ENCODE peak calls at places on chromosomes 4 and X, in nine cellular contexts. One of them, this sample, is unnamed.

GRCh38 chr4:14091966-14092365 is 464.4 kb upstream of the BOD1L1 start:
- DNase-seq in GM10248: no peak
- DNase-seq in H9: no peak
- DNase-seq in WTC11: no peak
- DNase-seq in DMS53: no peak
- DNase-seq in effector CD4-positive, alpha-beta T cell: no peak
- DNase-seq in NCI-H1092 treated with DMSO at 0.1 percent for 48 hours: no peak
- DNase-seq in H4: no peak
- DNase-seq in lung: no peak
- DNase-seq in this sample: no peak

GRCh38 chr4:69832326-69833030 is 27.5 kb downstream of the SULT1E1 start:
- DNase-seq in lung: no peak
- DNase-seq in GM10248: no peak
- DNase-seq in DMS53: peak
- DNase-seq in H9: no peak
- DNase-seq in NCI-H1092 treated with DMSO at 0.1 percent for 48 hours: no peak
- DNase-seq in WTC11: no peak
- DNase-seq in effector CD4-positive, alpha-beta T cell: no peak
- DNase-seq in H4: no peak
- DNase-seq in this sample: no peak

GRCh38 chr4:142404191-142404611 is 441.9 kb downstream of the INPP4B start:
- DNase-seq in DMS53: peak
- DNase-seq in lung: no peak
- DNase-seq in effector CD4-positive, alpha-beta T cell: no peak
- DNase-seq in H9: no peak
- DNase-seq in H4: peak
- DNase-seq in WTC11: no peak
- DNase-seq in NCI-H1092 treated with DMSO at 0.1 percent for 48 hours: no peak
- DNase-seq in GM10248: no peak
- DNase-seq in this sample: no peak

GRCh38 chr4:68451246-68452211 is 4.3 kb downstream of the TMPRSS11E start:
- DNase-seq in effector CD4-positive, alpha-beta T cell: no peak
- DNase-seq in GM10248: no peak
- DNase-seq in DMS53: peak
- DNase-seq in lung: no peak
- DNase-seq in WTC11: no peak
- DNase-seq in H4: no peak
- DNase-seq in H9: peak
- DNase-seq in NCI-H1092 treated with DMSO at 0.1 percent for 48 hours: no peak
- DNase-seq in this sample: no peak

GRCh38 chrX:154505726-154506125 is 10.3 kb downstream of the FAM3A start:
- DNase-seq in lung: no peak
- DNase-seq in effector CD4-positive, alpha-beta T cell: no peak
- DNase-seq in DMS53: no peak
- DNase-seq in GM10248: no peak
- DNase-seq in NCI-H1092 treated with DMSO at 0.1 percent for 48 hours: no peak
- DNase-seq in H4: no peak
- DNase-seq in H9: no peak
- DNase-seq in WTC11: no peak
- DNase-seq in this sample: no peak

GRCh38 chr4:88792268-88792781 is 94.7 kb upstream of the NAP1L5 start:
- DNase-seq in H9: no peak
- DNase-seq in NCI-H1092 treated with DMSO at 0.1 percent for 48 hours: no peak
- DNase-seq in DMS53: no peak
- DNase-seq in effector CD4-positive, alpha-beta T cell: no peak
- DNase-seq in H4: peak
- DNase-seq in lung: no peak
- DNase-seq in WTC11: no peak
- DNase-seq in GM10248: peak
- DNase-seq in this sample: peak

GRCh38 chr4:68176500-68176899 is 46.8 kb upstream of the TMPRSS11F start:
- DNase-seq in NCI-H1092 treated with DMSO at 0.1 percent for 48 hours: no peak
- DNase-seq in H4: no peak
- DNase-seq in lung: no peak
- DNase-seq in effector CD4-positive, alpha-beta T cell: no peak
- DNase-seq in DMS53: peak
- DNase-seq in WTC11: no peak
- DNase-seq in GM10248: no peak
- DNase-seq in H9: no peak
- DNase-seq in this sample: no peak

GRCh38 chrX:66050140-66050569 is 10.3 kb upstream of the VSIG4 start:
- DNase-seq in H9: no peak
- DNase-seq in lung: no peak
- DNase-seq in WTC11: no peak
- DNase-seq in GM10248: no peak
- DNase-seq in H4: no peak
- DNase-seq in DMS53: no peak
- DNase-seq in NCI-H1092 treated with DMSO at 0.1 percent for 48 hours: no peak
- DNase-seq in effector CD4-positive, alpha-beta T cell: no peak
- DNase-seq in this sample: no peak

GRCh38 chr4:73850261-73850970 is 2.7 kb upstream of the PF4V1 start:
- DNase-seq in effector CD4-positive, alpha-beta T cell: no peak
- DNase-seq in WTC11: no peak
- DNase-seq in H9: no peak
- DNase-seq in DMS53: peak
- DNase-seq in H4: no peak
- DNase-seq in NCI-H1092 treated with DMSO at 0.1 percent for 48 hours: peak
- DNase-seq in lung: no peak
- DNase-seq in GM10248: no peak
- DNase-seq in this sample: no peak

GRCh38 chrX:85506871-85507270 is 127.4 kb upstream of the POF1B start:
- DNase-seq in H4: no peak
- DNase-seq in effector CD4-positive, alpha-beta T cell: no peak
- DNase-seq in WTC11: no peak
- DNase-seq in DMS53: no peak
- DNase-seq in lung: no peak
- DNase-seq in GM10248: no peak
- DNase-seq in H9: no peak
- DNase-seq in NCI-H1092 treated with DMSO at 0.1 percent for 48 hours: no peak
- DNase-seq in this sample: no peak

GRCh38 chr4:20288047-20288650 is 36.4 kb downstream of the SLIT2 start:
- DNase-seq in WTC11: no peak
- DNase-seq in DMS53: no peak
- DNase-seq in lung: no peak
- DNase-seq in H9: no peak
- DNase-seq in effector CD4-positive, alpha-beta T cell: no peak
- DNase-seq in GM10248: no peak
- DNase-seq in NCI-H1092 treated with DMSO at 0.1 percent for 48 hours: no peak
- DNase-seq in H4: no peak
- DNase-seq in this sample: no peak

GRCh38 chr4:145513020-145513621 is 31.5 kb downstream of the SMAD1 start:
- DNase-seq in DMS53: no peak
- DNase-seq in H9: no peak
- DNase-seq in WTC11: no peak
- DNase-seq in lung: no peak
- DNase-seq in NCI-H1092 treated with DMSO at 0.1 percent for 48 hours: no peak
- DNase-seq in H4: no peak
- DNase-seq in effector CD4-positive, alpha-beta T cell: no peak
- DNase-seq in GM10248: no peak
- DNase-seq in this sample: no peak

GRCh38 chrX:133542476-133542875 is 127.2 kb upstream of the GPC4 start:
- DNase-seq in effector CD4-positive, alpha-beta T cell: no peak
- DNase-seq in GM10248: no peak
- DNase-seq in H9: no peak
- DNase-seq in NCI-H1092 treated with DMSO at 0.1 percent for 48 hours: no peak
- DNase-seq in DMS53: no peak
- DNase-seq in WTC11: no peak
- DNase-seq in H4: no peak
- DNase-seq in lung: no peak
- DNase-seq in this sample: no peak

GRCh38 chr4:1044469-1045192 is 33.2 kb downstream of the FGFRL1 start:
- DNase-seq in effector CD4-positive, alpha-beta T cell: no peak
- DNase-seq in H4: no peak
- DNase-seq in NCI-H1092 treated with DMSO at 0.1 percent for 48 hours: no peak
- DNase-seq in GM10248: no peak
- DNase-seq in DMS53: no peak
- DNase-seq in lung: no peak
- DNase-seq in H9: no peak
- DNase-seq in WTC11: no peak
- DNase-seq in this sample: peak

GRCh38 chr4:27807207-27807606 is 946.6 kb downstream of the STIM2 start:
- DNase-seq in NCI-H1092 treated with DMSO at 0.1 percent for 48 hours: no peak
- DNase-seq in effector CD4-positive, alpha-beta T cell: no peak
- DNase-seq in WTC11: no peak
- DNase-seq in H9: no peak
- DNase-seq in GM10248: no peak
- DNase-seq in lung: no peak
- DNase-seq in H4: no peak
- DNase-seq in DMS53: no peak
- DNase-seq in this sample: no peak

GRCh38 chrX:9997524-9997923 is 30.4 kb downstream of the CLDN34 start:
- DNase-seq in DMS53: no peak
- DNase-seq in H9: no peak
- DNase-seq in lung: no peak
- DNase-seq in effector CD4-positive, alpha-beta T cell: no peak
- DNase-seq in WTC11: no peak
- DNase-seq in NCI-H1092 treated with DMSO at 0.1 percent for 48 hours: no peak
- DNase-seq in GM10248: peak
- DNase-seq in H4: no peak
- DNase-seq in this sample: peak

This sample was measured in GM06990.